ENCODE peak calls at places on chromosomes 6 and 20, in four cellular contexts. D, T, L and C are unnamed samples.

GRCh38 chr20:25579081-25579770 is 6.1 kb downstream of the NINL start:
- DNase-seq in T (peak), D (no peak), L (no peak), C (no peak)

GRCh38 chr20:44422083-44422482 is 53.6 kb upstream of the TTPAL start:
- DNase-seq in L (no peak), D (no peak), T (peak), C (peak)

GRCh38 chr6:1622851-1623768 is 13.4 kb downstream of the FOXC1 start:
- DNase-seq in D (no peak), T (no peak), L (no peak), C (peak)

GRCh38 chr6:11621119-11621518 is 83.6 kb downstream of the TMEM170B start:
- DNase-seq in D (no peak), L (no peak), T (no peak), C (no peak)

GRCh38 chr6:5108068-5108467 is 22.9 kb downstream of the PPP1R3G start:
- DNase-seq in T (no peak), D (peak), L (no peak), C (no peak)

GRCh38 chr20:20259534-20259933 is 108.4 kb upstream of the INSM1 start:
- DNase-seq in L (no peak), D (no peak), T (peak), C (no peak)

GRCh38 chr6:31569861-31570536 is 2.1 kb upstream of the LTA start:
- DNase-seq in D (no peak), L (no peak), T (no peak), C (no peak)

GRCh38 chr6:131950767-131951575 is at the start of gene CCN2:
- DNase-seq in T (peak), L (peak), D (peak), C (peak)

GRCh38 chr6:161833099-161833860 is 559.4 kb upstream of the AGPAT4 start:
- DNase-seq in T (no peak), D (no peak), L (no peak), C (no peak)

GRCh38 chr6:150230877-150231428 is 88.1 kb downstream of the PPP1R14C start:
- DNase-seq in L (no peak), T (no peak), D (no peak), C (no peak)

DNA sequence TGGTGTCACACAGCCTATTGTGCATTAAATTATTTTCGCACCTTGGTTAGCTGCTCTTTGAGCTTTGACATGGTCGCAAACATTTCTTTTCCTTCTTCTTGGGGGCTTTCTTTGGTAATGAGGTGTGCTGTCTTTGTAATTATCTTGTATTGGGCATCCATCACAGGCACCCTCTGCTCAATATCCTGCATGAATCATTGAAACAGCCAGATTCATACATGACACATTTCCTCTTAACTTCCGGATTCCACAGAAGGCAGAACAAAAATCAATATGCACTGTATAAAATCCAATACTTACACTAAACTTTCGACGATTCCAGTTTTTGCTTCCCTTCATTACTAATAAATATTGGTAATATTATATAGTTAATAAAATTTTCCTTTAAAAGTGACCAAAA is 175.6 kb downstream of the SYNE1 start:
- DNase-seq in D (no peak), L (no peak), T (peak), C (no peak)
- TF ChIP-seq CTCF in D (no peak), L (no peak), T (no peak), C (no peak)

DNA sequence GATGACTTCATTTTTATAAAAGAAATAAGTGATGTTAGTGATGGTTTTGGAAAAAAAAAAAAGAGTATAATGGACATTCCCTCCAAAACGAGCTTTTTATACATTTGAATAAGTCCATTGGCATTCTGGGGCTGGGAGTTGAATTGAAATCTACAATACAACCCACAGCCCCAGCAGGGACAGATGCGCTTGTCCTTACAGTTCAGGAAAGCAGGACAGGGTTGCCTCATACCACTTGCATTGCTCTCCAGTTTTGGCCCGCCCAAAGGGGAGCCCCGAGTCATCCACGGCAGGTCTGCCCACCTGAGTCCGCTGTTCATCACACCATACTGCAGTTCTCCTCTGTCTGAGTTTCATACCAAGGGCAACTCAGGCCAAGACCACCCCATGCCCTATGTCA is 46.2 kb downstream of the VAPB start:
- DNase-seq in D (no peak), T (no peak), L (no peak), C (no peak)
- H3K4me3 ChIP-seq in D (no peak), T (no peak), L (no peak), C (no peak)

GRCh38 chr6:51934098-51934497 is 153.3 kb downstream of the PKHD1 start:
- DNase-seq in T (no peak), L (no peak), D (no peak), C (no peak)
- TF ChIP-seq CTCF in T (no peak), L (no peak), D (no peak), C (no peak)

GRCh38 chr6:32862725-32863124 is 8.7 kb downstream of the PSMB9 start:
- DNase-seq in T (no peak), L (no peak), D (no peak), C (no peak)

GRCh38 chr6:32865724-32866443 is 11.9 kb downstream of the PSMB9 start:
- DNase-seq in D (no peak), T (no peak), L (no peak), C (no peak)

GRCh38 chr6:32867022-32867477 is 13.1 kb downstream of the PSMB9 start:
- DNase-seq in L (no peak), T (no peak), D (no peak), C (no peak)

GRCh38 chr6:32868257-32868788 is 14.3 kb downstream of the PSMB9 start:
- DNase-seq in T (peak), L (peak), D (peak), C (peak)

DNA sequence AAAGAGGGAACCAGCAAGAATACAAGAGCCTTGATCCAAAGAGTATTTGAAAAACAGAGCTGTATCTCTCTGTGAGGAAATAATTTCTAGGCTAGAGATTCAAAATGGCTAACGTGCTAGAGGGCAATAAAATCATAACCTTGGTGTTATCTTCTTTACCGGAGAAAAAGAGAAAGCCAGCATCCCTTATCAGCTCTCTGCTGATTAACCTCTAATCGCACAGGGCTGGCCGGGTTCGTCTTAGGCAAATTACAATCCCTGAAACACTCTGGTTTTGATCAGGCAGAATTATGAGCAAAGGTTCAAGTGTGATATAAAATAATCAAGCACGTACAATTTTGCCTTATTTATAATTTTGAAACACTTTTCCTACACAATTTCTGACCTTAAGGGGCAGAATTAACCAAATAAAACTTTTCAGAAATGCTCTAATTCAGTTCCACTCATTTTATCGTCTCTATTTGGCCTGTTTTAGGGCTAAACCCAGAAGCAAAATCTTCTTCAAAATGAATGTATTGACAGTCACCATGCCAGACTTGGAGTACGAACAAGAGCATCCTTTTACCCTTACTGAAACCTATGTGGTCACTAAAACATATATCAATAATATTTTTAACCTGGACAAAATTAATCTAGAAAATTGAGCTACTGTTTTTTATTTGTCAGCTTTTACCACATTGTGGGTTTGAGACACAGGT is 13.7 kb downstream of the PSMB9 start:
- DNase-seq in D (no peak), L (no peak), T (no peak), C (no peak)
- H3K4me3 ChIP-seq in D (no peak), L (no peak), T (no peak), C (no peak)

GRCh38 chr20:11755071-11755881 is 162.4 kb upstream of the BTBD3 start:
- DNase-seq in T (peak), L (no peak), D (no peak), C (peak)
- TF ChIP-seq CTCF in T (no peak), L (no peak), D (no peak), C (no peak)

DNA sequence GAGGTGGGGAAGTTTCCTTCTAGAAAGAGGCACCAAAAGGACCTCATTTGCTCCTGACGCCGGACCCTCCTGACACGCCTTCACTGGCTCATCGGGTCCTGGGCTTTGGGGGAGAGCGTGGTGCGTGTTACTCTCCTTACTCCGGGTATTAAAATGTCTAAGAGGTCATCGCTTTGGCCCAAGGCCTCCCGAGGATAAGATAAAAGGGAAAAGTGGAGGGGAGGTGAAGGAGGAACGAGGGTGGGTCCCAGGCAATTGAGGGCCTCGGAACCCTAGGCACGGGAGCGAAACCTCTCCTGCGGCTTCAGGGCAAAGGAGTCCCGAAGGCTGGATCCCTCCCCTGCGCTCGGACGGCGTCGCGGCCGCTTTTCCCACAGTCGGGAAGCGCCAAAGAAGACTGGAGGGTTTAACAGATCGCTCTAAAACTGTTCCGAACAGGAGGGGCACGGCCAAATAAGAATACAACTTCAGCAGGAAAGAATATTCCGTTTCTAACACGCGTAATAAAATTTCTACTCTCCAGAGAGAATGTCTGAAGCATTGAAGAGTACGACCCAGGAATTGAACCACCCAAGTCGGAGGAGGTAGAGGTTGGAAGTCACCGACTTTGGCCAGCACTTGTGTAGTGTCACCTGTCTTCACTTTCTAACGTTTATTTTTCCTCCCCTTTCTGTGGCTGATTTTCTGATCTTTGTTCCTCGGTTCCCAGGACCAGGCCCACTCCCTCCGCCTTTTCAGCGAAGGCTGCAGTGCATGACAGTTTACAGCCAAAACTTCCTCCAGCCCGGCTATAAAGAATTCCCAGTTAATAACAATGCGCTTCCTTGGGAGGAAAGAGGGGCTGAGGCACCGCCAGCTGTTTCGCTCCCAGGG is 2.1 kb upstream of the TBXT start:
- DNase-seq in T (no peak), D (no peak), L (no peak), C (no peak)
- H3K4me3 ChIP-seq in T (no peak), D (no peak), L (no peak), C (no peak)